ENCODE peak calls at places on chromosomes 13 and 19, in four cellular contexts. D is PC-3, J is heart left ventricle, H is lung. S is an unnamed sample.

GRCh38 chr19:48627865-48628314 is 8.6 kb downstream of the SPHK2 start:
- DNase-seq in D (no peak), J (no peak), H (no peak), S (no peak)

GRCh38 chr19:13091400-13092161 is 11.1 kb downstream of the LYL1 start:
- DNase-seq in D (no peak), J (peak), H (no peak), S (no peak)

GRCh38 chr13:48595330-48596127 is 58.2 kb upstream of the CYSLTR2 start:
- DNase-seq in D (peak), J (peak), H (peak), S (peak)

GRCh38 chr19:4581381-4582111 is 22.1 kb upstream of the SEMA6B start:
- DNase-seq in D (peak), J (no peak), H (no peak), S (no peak)

GRCh38 chr13:24052547-24052981 is 108.0 kb upstream of the SPATA13 start:
- DNase-seq in D (no peak), J (no peak), H (no peak), S (no peak)

GRCh38 chr19:42121666-42122069 is 10.6 kb downstream of the POU2F2 start:
- DNase-seq in D (peak), J (peak), H (no peak), S (no peak)

GRCh38 chr19:21022996-21023395 is 2.5 kb downstream of the ZNF430 start:
- DNase-seq in D (peak), J (no peak), H (no peak), S (no peak)

GRCh38 chr19:39765091-39766076 is 13.3 kb upstream of the LEUTX start:
- DNase-seq in D (peak), J (peak), H (peak), S (peak)

GRCh38 chr13:64333888-64334287 is 2896.2 kb downstream of the PCDH9 start:
- DNase-seq in D (no peak), J (no peak), H (no peak), S (no peak)

GRCh38 chr19:1856698-1857603 is 6.4 kb downstream of the KLF16 start:
- DNase-seq in D (peak), J (peak), H (peak), S (peak)

GRCh38 chr19:6828306-6828697 is 55.8 kb downstream of the VAV1 start:
- DNase-seq in D (peak), J (no peak), H (no peak), S (no peak)

GRCh38 chr13:68927387-68928026 is 1180.1 kb upstream of the ATXN8OS start:
- DNase-seq in D (peak), J (no peak), H (no peak), S (no peak)

GRCh38 chr19:21084343-21084742 is 2.3 kb downstream of the ZNF714 start:
- DNase-seq in D (no peak), J (no peak), H (no peak), S (no peak)

GRCh38 chr19:53132231-53132991 is at the start of gene ZNF415:
- DNase-seq in D (peak), J (peak), H (peak), S (peak)

GRCh38 chr19:16886305-16886880 is 2.4 kb upstream of the F2RL3 start:
- DNase-seq in D (peak), J (peak), H (peak), S (no peak)

GRCh38 chr13:79404985-79405384 is 1.1 kb downstream of the RBM26 start:
- DNase-seq in D (no peak), J (no peak), H (no peak), S (no peak)

GRCh38 chr13:79405501-79405830 is 589 bp downstream of the RBM26 start:
- DNase-seq in D (no peak), J (peak), H (no peak), S (no peak)

GRCh38 chr13:79406597-79406908 is 498 bp upstream of the RBM26 start:
- DNase-seq in D (no peak), J (no peak), H (no peak), S (no peak)

GRCh38 chr13:79407349-79407979 is 1.4 kb upstream of the RBM26 start:
- DNase-seq in D (no peak), J (no peak), H (no peak), S (no peak)

GRCh38 chr13:79405831-79406596 is at the start of gene RBM26:
- DNase-seq in D (peak), J (peak), H (peak), S (peak)
- TF ChIP-seq CTCF in D (no peak), J (peak), H (no peak), S (no peak)

DNA sequence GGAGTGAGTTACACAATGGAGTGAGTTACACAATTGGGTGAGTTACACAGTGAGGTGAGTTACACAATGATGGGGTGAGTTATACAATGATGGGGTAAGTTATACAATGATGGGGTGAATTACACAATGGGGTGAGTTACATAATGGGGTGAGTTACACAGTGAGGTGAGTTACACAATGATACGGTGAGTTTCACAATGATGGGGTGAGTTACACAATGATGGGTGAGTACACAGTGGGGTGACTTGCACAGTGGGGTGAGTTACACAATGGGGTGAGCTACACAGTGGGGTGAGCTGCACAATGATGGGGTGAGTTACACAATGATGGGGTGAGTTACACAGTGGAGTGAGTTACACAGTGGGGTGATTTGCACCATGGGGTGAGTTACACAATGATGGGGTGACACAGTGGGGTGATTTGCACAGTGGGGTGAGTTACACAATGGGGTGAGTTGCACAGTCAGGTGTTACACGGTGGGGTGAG is 52.5 kb upstream of the GAS6 start:
- DNase-seq in D (no peak), J (no peak), H (no peak), S (no peak)
- H3K27ac ChIP-seq in D (no peak), J (no peak), H (no peak), S (no peak)

GRCh38 chr13:99577934-99578917 is 77.0 kb downstream of the TM9SF2 start:
- DNase-seq in D (peak), J (no peak), H (no peak), S (no peak)
- TF ChIP-seq CTCF in D (peak), J (peak), H (no peak), S (peak)

GRCh38 chr19:35194022-35194984 is 34.2 kb downstream of the FAM187B start:
- DNase-seq in D (no peak), J (no peak), H (no peak), S (no peak)

GRCh38 chr19:35199481-35199880 is 29.1 kb downstream of the FAM187B start:
- DNase-seq in D (no peak), J (no peak), H (no peak), S (no peak)

DNA sequence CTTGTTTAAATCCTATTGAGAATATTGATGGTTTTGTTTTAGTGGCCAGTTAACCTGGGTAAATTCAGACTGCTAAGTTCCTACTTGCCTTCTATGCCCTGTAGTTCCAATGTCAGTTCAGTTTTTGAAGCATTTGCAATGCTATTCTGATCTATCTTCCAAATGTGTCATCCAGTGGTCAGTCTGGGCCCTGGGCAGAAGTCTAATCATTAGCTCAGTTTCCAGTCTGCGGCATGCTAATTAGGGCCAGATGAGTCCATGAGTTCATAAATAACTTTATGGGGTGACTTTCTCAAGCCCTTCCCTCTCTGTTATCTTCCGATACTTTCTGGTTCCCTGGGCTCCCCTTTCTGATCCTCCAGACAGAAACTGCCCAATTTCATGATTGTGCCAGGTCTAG is 32.7 kb downstream of the FAM187B start:
- DNase-seq in D (no peak), J (no peak), H (no peak), S (no peak)
- H3K27ac ChIP-seq in D (no peak), J (no peak), H (no peak), S (no peak)

GRCh38 chr13:35512271-35512920 is 35.9 kb upstream of the MAB21L1 start:
- DNase-seq in D (peak), J (peak), H (no peak), S (no peak)

GRCh38 chr13:35514801-35515502 is 38.5 kb upstream of the MAB21L1 start:
- DNase-seq in D (peak), J (no peak), H (no peak), S (no peak)

GRCh38 chr13:35518337-35518736 is 41.8 kb upstream of the MAB21L1 start:
- DNase-seq in D (no peak), J (no peak), H (no peak), S (no peak)

DNA sequence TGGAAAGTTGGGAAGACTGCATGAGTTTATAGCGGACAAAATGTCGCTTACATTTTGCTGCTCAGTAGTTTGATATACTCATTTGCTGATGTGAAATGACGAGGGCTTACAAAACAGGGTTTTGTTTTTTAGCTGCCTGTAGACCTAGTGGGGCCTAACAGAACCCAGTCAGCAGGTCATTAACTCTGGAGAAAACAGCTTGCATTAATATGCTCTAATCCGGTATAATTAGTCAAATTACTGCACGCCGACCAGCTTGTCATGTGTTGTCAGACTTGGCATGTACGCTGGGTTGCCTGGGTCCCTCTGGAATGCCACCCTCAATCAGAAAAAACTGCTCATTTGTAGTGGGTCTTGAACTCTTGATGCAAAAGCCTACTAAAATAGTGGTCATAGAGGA is 37.7 kb upstream of the MAB21L1 start:
- DNase-seq in D (no peak), J (no peak), H (no peak), S (no peak)
- TF ChIP-seq CTCF in D (no peak), J (no peak), H (no peak), S (no peak)

GRCh38 chr19:45553464-45553863 is 31.1 kb downstream of the OPA3 start:
- DNase-seq in D (no peak), J (no peak), H (no peak), S (peak)

GRCh38 chr19:45542234-45542668 is 35.0 kb downstream of the VASP start:
- DNase-seq in D (peak), J (no peak), H (no peak), S (no peak)

GRCh38 chr19:45547211-45547770 is 37.3 kb downstream of the OPA3 start:
- DNase-seq in D (no peak), J (no peak), H (no peak), S (no peak)

GRCh38 chr19:45547965-45548609 is 36.5 kb downstream of the OPA3 start:
- DNase-seq in D (peak), J (no peak), H (no peak), S (no peak)
- H3K27ac ChIP-seq in D (peak), J (no peak), H (no peak), S (no peak)

DNA sequence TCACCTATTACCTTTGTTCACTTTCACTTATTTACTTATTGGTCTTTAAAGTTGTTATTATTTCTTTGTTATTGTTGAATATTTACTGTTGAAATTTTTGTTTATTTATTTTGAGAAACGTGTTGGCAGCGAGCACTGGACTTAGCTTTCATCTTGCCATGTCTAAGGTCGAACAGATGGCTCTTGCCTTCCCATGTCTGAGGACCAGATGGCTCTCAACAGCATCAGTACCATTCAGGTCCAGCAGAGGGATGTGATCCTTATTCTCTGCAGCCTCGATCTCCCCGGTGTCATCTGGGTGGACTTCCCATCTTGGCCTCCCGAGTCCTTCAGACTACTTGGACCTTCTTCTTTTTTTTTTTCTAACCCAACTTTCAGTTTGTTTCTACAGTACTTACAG is 1437.6 kb downstream of the UQCRFS1 start:
- DNase-seq in D (no peak), J (no peak), H (no peak), S (no peak)
- TF ChIP-seq CTCF in D (no peak), J (no peak), H (no peak), S (no peak)

GRCh38 chr19:18539372-18539771 is 4.0 kb downstream of the FKBP8 start:
- DNase-seq in D (no peak), J (no peak), H (no peak), S (no peak)

GRCh38 chr19:18543814-18544475 is 572 bp upstream of the FKBP8 start:
- DNase-seq in D (peak), J (peak), H (peak), S (peak)

GRCh38 chr19:18542936-18543813 is at the start of gene FKBP8:
- DNase-seq in D (peak), J (peak), H (peak), S (peak)

GRCh38 chr19:18541992-18542935 is 1.1 kb downstream of the FKBP8 start:
- DNase-seq in D (no peak), J (no peak), H (no peak), S (no peak)

DNA sequence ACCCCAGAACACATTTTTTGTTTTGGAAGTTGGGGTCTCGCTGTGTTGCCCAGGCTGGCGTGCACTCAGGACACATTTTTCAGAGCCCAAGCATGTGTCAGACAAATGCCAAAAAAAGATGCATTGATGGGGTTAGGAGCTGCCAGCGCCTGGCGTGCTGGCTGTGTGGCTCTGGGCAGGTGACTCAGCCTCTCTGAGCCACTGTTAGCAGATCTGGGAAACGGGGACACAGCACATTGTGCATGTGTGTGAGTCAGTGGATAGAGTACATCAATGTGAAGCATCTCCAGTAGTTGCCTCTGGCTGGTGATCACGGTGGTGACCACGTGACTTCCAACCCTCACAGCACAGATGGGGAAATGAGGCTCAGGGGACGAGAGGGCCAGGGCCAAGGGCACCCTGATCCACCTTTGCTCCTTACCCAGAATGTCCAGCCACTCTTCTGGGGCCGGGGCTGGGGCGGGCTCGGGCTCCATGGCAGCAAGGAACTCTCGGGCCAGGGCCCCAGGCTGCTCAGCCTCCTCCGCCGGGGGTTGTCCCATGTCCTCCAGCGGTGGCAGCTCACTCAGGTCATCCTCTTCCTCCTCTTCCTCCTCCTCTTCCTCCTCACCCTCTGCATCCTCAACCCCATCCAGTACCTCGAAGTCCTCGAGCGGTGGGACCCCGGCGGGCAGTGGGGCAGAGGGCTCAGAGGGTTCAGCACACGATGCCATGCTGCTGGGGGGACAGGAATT is 1.9 kb downstream of the FKBP8 start:
- DNase-seq in D (no peak), J (no peak), H (no peak), S (no peak)
- H3K27ac ChIP-seq in D (no peak), J (no peak), H (no peak), S (peak)

DNA sequence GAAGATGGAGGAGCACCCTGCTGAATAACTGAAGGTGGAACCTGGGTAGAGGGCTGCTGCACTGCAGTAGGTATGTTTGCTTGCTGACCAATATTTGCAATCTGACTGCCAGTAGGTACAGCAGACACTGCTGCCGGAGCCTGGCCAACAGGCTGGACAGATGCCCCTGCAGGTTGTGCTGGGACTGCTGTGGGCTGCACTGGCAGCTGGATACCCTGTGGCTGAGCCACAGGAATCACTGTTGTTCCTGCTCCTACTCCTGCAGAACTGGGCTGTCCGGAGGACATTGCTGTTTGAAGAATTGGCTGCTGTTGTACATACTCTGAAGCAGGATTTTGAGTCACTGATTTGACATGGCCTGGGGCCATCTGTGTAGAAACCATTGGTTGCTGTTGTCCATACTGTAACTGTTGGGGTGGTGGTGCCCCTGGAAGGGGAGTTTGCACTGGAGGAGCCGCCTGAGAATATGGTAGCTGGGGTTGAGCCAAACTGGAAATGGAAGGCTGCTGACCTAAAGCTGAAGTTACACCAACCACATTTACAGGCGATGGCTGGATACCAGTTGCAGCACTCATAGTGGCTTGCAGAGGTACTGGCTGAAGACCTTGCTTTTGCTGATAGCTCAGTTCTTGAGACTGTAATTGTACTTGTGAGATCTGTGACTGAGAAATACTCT is 2.2 kb downstream of the TSC22D1 start:
- DNase-seq in D (peak), J (no peak), H (no peak), S (peak)
- TF ChIP-seq CTCF in D (peak), J (no peak), H (no peak), S (peak)

GRCh38 chr13:85314686-85315085 is 484.5 kb downstream of the SLITRK6 start:
- DNase-seq in D (no peak), J (no peak), H (no peak), S (no peak)

GRCh38 chr13:85317781-85318180 is 481.4 kb downstream of the SLITRK6 start:
- DNase-seq in D (no peak), J (no peak), H (no peak), S (no peak)

GRCh38 chr13:85313761-85314503 is 485.3 kb downstream of the SLITRK6 start:
- DNase-seq in D (peak), J (no peak), H (no peak), S (no peak)

GRCh38 chr13:85316501-85316900 is 482.7 kb downstream of the SLITRK6 start:
- DNase-seq in D (no peak), J (no peak), H (no peak), S (no peak)

GRCh38 chr13:85312071-85312470 is 487.1 kb downstream of the SLITRK6 start:
- DNase-seq in D (no peak), J (no peak), H (no peak), S (no peak)
- H3K27ac ChIP-seq in D (no peak), J (no peak), H (no peak), S (no peak)

S was measured in stomach.